ENCODE peak calls at places on chromosomes 1 and 21, in ten cellular contexts. One of them, this sample, is unnamed.

GRCh38 chr1:3676581-3677410 is 24.5 kb downstream of the TP73 start:
- DNase-seq in NB4: peak
- DNase-seq in mucosa of descending colon: no peak
- DNase-seq in GM10248: peak
- DNase-seq in lower lobe of right lung: no peak
- DNase-seq in A549: no peak
- DNase-seq in psoas muscle: no peak
- DNase-seq in activated CD8-positive, alpha-beta T cell treated with anti-CD3 and anti-CD28 coated beads for 36 hours: peak
- DNase-seq in nephron progenitor cell: no peak
- DNase-seq in AG10803: no peak
- DNase-seq in this sample: no peak

GRCh38 chr1:234963180-234963903 is 165.3 kb downstream of the TOMM20 start:
- DNase-seq in GM10248: peak
- DNase-seq in activated CD8-positive, alpha-beta T cell treated with anti-CD3 and anti-CD28 coated beads for 36 hours: peak
- DNase-seq in mucosa of descending colon: peak
- DNase-seq in NB4: peak
- DNase-seq in psoas muscle: peak
- DNase-seq in lower lobe of right lung: peak
- DNase-seq in AG10803: peak
- DNase-seq in A549: peak
- DNase-seq in nephron progenitor cell: no peak
- DNase-seq in this sample: no peak

GRCh38 chr21:26624983-26625519 is 52.0 kb upstream of the CYYR1 start:
- DNase-seq in A549: no peak
- DNase-seq in lower lobe of right lung: no peak
- DNase-seq in activated CD8-positive, alpha-beta T cell treated with anti-CD3 and anti-CD28 coated beads for 36 hours: no peak
- DNase-seq in mucosa of descending colon: no peak
- DNase-seq in psoas muscle: no peak
- DNase-seq in GM10248: no peak
- DNase-seq in NB4: no peak
- DNase-seq in AG10803: no peak
- DNase-seq in nephron progenitor cell: no peak
- DNase-seq in this sample: no peak

GRCh38 chr1:165069829-165070228 is 286.7 kb downstream of the LMX1A start:
- DNase-seq in psoas muscle: no peak
- DNase-seq in GM10248: no peak
- DNase-seq in mucosa of descending colon: no peak
- DNase-seq in NB4: no peak
- DNase-seq in lower lobe of right lung: no peak
- DNase-seq in A549: no peak
- DNase-seq in activated CD8-positive, alpha-beta T cell treated with anti-CD3 and anti-CD28 coated beads for 36 hours: no peak
- DNase-seq in AG10803: no peak
- DNase-seq in nephron progenitor cell: no peak
- DNase-seq in this sample: no peak

GRCh38 chr1:69088556-69088955 is 479.2 kb upstream of the LRRC7 start:
- DNase-seq in lower lobe of right lung: no peak
- DNase-seq in mucosa of descending colon: no peak
- DNase-seq in GM10248: no peak
- DNase-seq in AG10803: no peak
- DNase-seq in activated CD8-positive, alpha-beta T cell treated with anti-CD3 and anti-CD28 coated beads for 36 hours: no peak
- DNase-seq in NB4: no peak
- DNase-seq in nephron progenitor cell: no peak
- DNase-seq in psoas muscle: no peak
- DNase-seq in A549: no peak
- DNase-seq in this sample: no peak

GRCh38 chr1:169466259-169467230 is 19.2 kb downstream of the SLC19A2 start:
- DNase-seq in mucosa of descending colon: no peak
- DNase-seq in nephron progenitor cell: no peak
- DNase-seq in activated CD8-positive, alpha-beta T cell treated with anti-CD3 and anti-CD28 coated beads for 36 hours: peak
- DNase-seq in GM10248: peak
- DNase-seq in A549: peak
- DNase-seq in lower lobe of right lung: no peak
- DNase-seq in NB4: peak
- DNase-seq in psoas muscle: no peak
- DNase-seq in AG10803: peak
- DNase-seq in this sample: no peak

GRCh38 chr1:177032434-177032833 is 132.1 kb downstream of the ASTN1 start:
- DNase-seq in NB4: no peak
- DNase-seq in GM10248: no peak
- DNase-seq in mucosa of descending colon: no peak
- DNase-seq in nephron progenitor cell: no peak
- DNase-seq in AG10803: no peak
- DNase-seq in A549: no peak
- DNase-seq in activated CD8-positive, alpha-beta T cell treated with anti-CD3 and anti-CD28 coated beads for 36 hours: no peak
- DNase-seq in lower lobe of right lung: no peak
- DNase-seq in psoas muscle: no peak
- DNase-seq in this sample: no peak

GRCh38 chr1:101165944-101166343 is 70.9 kb upstream of the S1PR1 start:
- DNase-seq in activated CD8-positive, alpha-beta T cell treated with anti-CD3 and anti-CD28 coated beads for 36 hours: no peak
- DNase-seq in lower lobe of right lung: no peak
- DNase-seq in mucosa of descending colon: no peak
- DNase-seq in NB4: no peak
- DNase-seq in AG10803: no peak
- DNase-seq in psoas muscle: no peak
- DNase-seq in GM10248: no peak
- DNase-seq in A549: no peak
- DNase-seq in nephron progenitor cell: no peak
- DNase-seq in this sample: no peak

GRCh38 chr1:113874017-113874879 is 2.7 kb upstream of the PTPN22 start:
- DNase-seq in psoas muscle: no peak
- DNase-seq in A549: no peak
- DNase-seq in AG10803: peak
- DNase-seq in GM10248: no peak
- DNase-seq in mucosa of descending colon: no peak
- DNase-seq in activated CD8-positive, alpha-beta T cell treated with anti-CD3 and anti-CD28 coated beads for 36 hours: peak
- DNase-seq in lower lobe of right lung: no peak
- DNase-seq in NB4: peak
- DNase-seq in nephron progenitor cell: no peak
- DNase-seq in this sample: no peak

GRCh38 chr1:235295902-235296350 is 32.1 kb downstream of the ARID4B start:
- DNase-seq in GM10248: no peak
- DNase-seq in A549: no peak
- DNase-seq in lower lobe of right lung: no peak
- DNase-seq in psoas muscle: no peak
- DNase-seq in activated CD8-positive, alpha-beta T cell treated with anti-CD3 and anti-CD28 coated beads for 36 hours: no peak
- DNase-seq in mucosa of descending colon: no peak
- DNase-seq in AG10803: no peak
- DNase-seq in nephron progenitor cell: no peak
- DNase-seq in NB4: no peak
- DNase-seq in this sample: no peak

GRCh38 chr1:227124461-227124860 is 184.4 kb downstream of the COQ8A start:
- DNase-seq in AG10803: no peak
- DNase-seq in lower lobe of right lung: no peak
- DNase-seq in activated CD8-positive, alpha-beta T cell treated with anti-CD3 and anti-CD28 coated beads for 36 hours: no peak
- DNase-seq in mucosa of descending colon: no peak
- DNase-seq in psoas muscle: no peak
- DNase-seq in A549: no peak
- DNase-seq in nephron progenitor cell: no peak
- DNase-seq in GM10248: no peak
- DNase-seq in NB4: no peak
- DNase-seq in this sample: no peak

GRCh38 chr1:224689354-224689753 is 73.2 kb downstream of the CNIH3 start:
- DNase-seq in GM10248: no peak
- DNase-seq in lower lobe of right lung: no peak
- DNase-seq in NB4: no peak
- DNase-seq in mucosa of descending colon: no peak
- DNase-seq in activated CD8-positive, alpha-beta T cell treated with anti-CD3 and anti-CD28 coated beads for 36 hours: no peak
- DNase-seq in nephron progenitor cell: no peak
- DNase-seq in A549: no peak
- DNase-seq in AG10803: no peak
- DNase-seq in psoas muscle: no peak
- DNase-seq in this sample: no peak

GRCh38 chr1:202697038-202697437 is 13.2 kb downstream of the SYT2 start:
- DNase-seq in psoas muscle: no peak
- DNase-seq in AG10803: no peak
- DNase-seq in GM10248: no peak
- DNase-seq in activated CD8-positive, alpha-beta T cell treated with anti-CD3 and anti-CD28 coated beads for 36 hours: no peak
- DNase-seq in mucosa of descending colon: peak
- DNase-seq in lower lobe of right lung: no peak
- DNase-seq in nephron progenitor cell: no peak
- DNase-seq in NB4: no peak
- DNase-seq in A549: no peak
- DNase-seq in this sample: no peak

GRCh38 chr1:100428160-100428559 is 75.9 kb downstream of the CDC14A start:
- DNase-seq in A549: no peak
- DNase-seq in psoas muscle: no peak
- DNase-seq in mucosa of descending colon: no peak
- DNase-seq in GM10248: no peak
- DNase-seq in NB4: no peak
- DNase-seq in AG10803: no peak
- DNase-seq in activated CD8-positive, alpha-beta T cell treated with anti-CD3 and anti-CD28 coated beads for 36 hours: peak
- DNase-seq in nephron progenitor cell: no peak
- DNase-seq in lower lobe of right lung: no peak
- DNase-seq in this sample: no peak

GRCh38 chr21:39633770-39634181 is 21.0 kb downstream of the B3GALT5 start:
- DNase-seq in GM10248: no peak
- DNase-seq in mucosa of descending colon: no peak
- DNase-seq in activated CD8-positive, alpha-beta T cell treated with anti-CD3 and anti-CD28 coated beads for 36 hours: no peak
- DNase-seq in AG10803: peak
- DNase-seq in NB4: no peak
- DNase-seq in nephron progenitor cell: no peak
- DNase-seq in lower lobe of right lung: no peak
- DNase-seq in psoas muscle: no peak
- DNase-seq in A549: peak
- DNase-seq in this sample: no peak

GRCh38 chr1:217889401-217889800 is 258.3 kb downstream of the SPATA17 start:
- DNase-seq in lower lobe of right lung: no peak
- DNase-seq in mucosa of descending colon: no peak
- DNase-seq in psoas muscle: no peak
- DNase-seq in activated CD8-positive, alpha-beta T cell treated with anti-CD3 and anti-CD28 coated beads for 36 hours: peak
- DNase-seq in GM10248: no peak
- DNase-seq in AG10803: no peak
- DNase-seq in A549: no peak
- DNase-seq in NB4: peak
- DNase-seq in nephron progenitor cell: peak
- DNase-seq in this sample: peak
- TF ChIP-seq CTCF in lower lobe of right lung: no peak
- TF ChIP-seq CTCF in mucosa of descending colon: no peak
- TF ChIP-seq CTCF in psoas muscle: no peak
- TF ChIP-seq CTCF in activated CD8-positive, alpha-beta T cell treated with anti-CD3 and anti-CD28 coated beads for 36 hours: no peak
- TF ChIP-seq CTCF in GM10248: peak
- TF ChIP-seq CTCF in AG10803: no peak
- TF ChIP-seq CTCF in A549: no peak
- TF ChIP-seq CTCF in NB4: peak
- TF ChIP-seq CTCF in nephron progenitor cell: peak
- TF ChIP-seq CTCF in this sample: peak

DNA sequence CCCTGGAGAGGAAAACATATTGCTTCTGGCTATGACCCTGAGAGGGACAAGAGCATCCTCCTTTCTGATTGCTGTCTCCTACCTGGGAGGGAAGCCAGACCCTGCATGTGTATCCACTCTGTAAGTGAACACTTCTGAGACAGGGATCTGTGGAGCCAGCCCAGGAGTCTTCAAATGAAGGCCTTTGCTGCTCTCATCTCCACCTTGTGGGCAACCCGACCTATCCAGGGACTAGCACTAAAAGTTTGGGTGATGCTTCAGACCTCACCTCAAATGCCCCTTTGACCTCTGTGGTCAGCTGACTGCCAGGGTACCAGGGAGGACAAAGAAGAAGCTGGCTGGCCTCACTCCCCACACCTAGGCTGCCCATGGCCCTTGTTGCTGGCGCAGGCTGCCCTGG is 64.7 kb downstream of the KCND3 start:
- DNase-seq in psoas muscle: no peak
- DNase-seq in lower lobe of right lung: no peak
- DNase-seq in A549: no peak
- DNase-seq in mucosa of descending colon: no peak
- DNase-seq in activated CD8-positive, alpha-beta T cell treated with anti-CD3 and anti-CD28 coated beads for 36 hours: no peak
- DNase-seq in NB4: no peak
- DNase-seq in nephron progenitor cell: no peak
- DNase-seq in AG10803: no peak
- DNase-seq in GM10248: no peak
- DNase-seq in this sample: no peak
- TF ChIP-seq CTCF in psoas muscle: no peak
- TF ChIP-seq CTCF in lower lobe of right lung: no peak
- TF ChIP-seq CTCF in A549: no peak
- TF ChIP-seq CTCF in mucosa of descending colon: no peak
- TF ChIP-seq CTCF in activated CD8-positive, alpha-beta T cell treated with anti-CD3 and anti-CD28 coated beads for 36 hours: no peak
- TF ChIP-seq CTCF in NB4: no peak
- TF ChIP-seq CTCF in nephron progenitor cell: no peak
- TF ChIP-seq CTCF in AG10803: no peak
- TF ChIP-seq CTCF in GM10248: no peak
- TF ChIP-seq CTCF in this sample: no peak

GRCh38 chr1:239997515-239998311 is 94.0 kb upstream of the FMN2 start:
- DNase-seq in psoas muscle: no peak
- DNase-seq in NB4: no peak
- DNase-seq in AG10803: no peak
- DNase-seq in lower lobe of right lung: no peak
- DNase-seq in mucosa of descending colon: peak
- DNase-seq in A549: peak
- DNase-seq in GM10248: no peak
- DNase-seq in nephron progenitor cell: peak
- DNase-seq in activated CD8-positive, alpha-beta T cell treated with anti-CD3 and anti-CD28 coated beads for 36 hours: peak
- DNase-seq in this sample: peak
- TF ChIP-seq CTCF in psoas muscle: no peak
- TF ChIP-seq CTCF in NB4: no peak
- TF ChIP-seq CTCF in AG10803: peak
- TF ChIP-seq CTCF in lower lobe of right lung: no peak
- TF ChIP-seq CTCF in mucosa of descending colon: no peak
- TF ChIP-seq CTCF in A549: peak
- TF ChIP-seq CTCF in GM10248: no peak
- TF ChIP-seq CTCF in nephron progenitor cell: peak
- TF ChIP-seq CTCF in activated CD8-positive, alpha-beta T cell treated with anti-CD3 and anti-CD28 coated beads for 36 hours: peak
- TF ChIP-seq CTCF in this sample: peak

GRCh38 chr1:160836981-160837557 is 25.6 kb downstream of the CD244 start:
- DNase-seq in A549: no peak
- DNase-seq in psoas muscle: no peak
- DNase-seq in nephron progenitor cell: no peak
- DNase-seq in GM10248: no peak
- DNase-seq in NB4: peak
- DNase-seq in AG10803: no peak
- DNase-seq in lower lobe of right lung: no peak
- DNase-seq in activated CD8-positive, alpha-beta T cell treated with anti-CD3 and anti-CD28 coated beads for 36 hours: no peak
- DNase-seq in mucosa of descending colon: no peak
- DNase-seq in this sample: no peak

GRCh38 chr1:160836561-160836960 is 26.1 kb downstream of the CD244 start:
- DNase-seq in nephron progenitor cell: no peak
- DNase-seq in mucosa of descending colon: no peak
- DNase-seq in activated CD8-positive, alpha-beta T cell treated with anti-CD3 and anti-CD28 coated beads for 36 hours: no peak
- DNase-seq in NB4: peak
- DNase-seq in psoas muscle: no peak
- DNase-seq in AG10803: no peak
- DNase-seq in GM10248: no peak
- DNase-seq in A549: no peak
- DNase-seq in lower lobe of right lung: no peak
- DNase-seq in this sample: no peak

GRCh38 chr1:160838876-160839275 is 23.8 kb downstream of the CD244 start:
- DNase-seq in GM10248: no peak
- DNase-seq in lower lobe of right lung: no peak
- DNase-seq in activated CD8-positive, alpha-beta T cell treated with anti-CD3 and anti-CD28 coated beads for 36 hours: peak
- DNase-seq in AG10803: no peak
- DNase-seq in mucosa of descending colon: no peak
- DNase-seq in NB4: no peak
- DNase-seq in nephron progenitor cell: no peak
- DNase-seq in psoas muscle: no peak
- DNase-seq in A549: no peak
- DNase-seq in this sample: no peak

GRCh38 chr1:160834945-160835565 is 27.6 kb downstream of the CD244 start:
- DNase-seq in mucosa of descending colon: no peak
- DNase-seq in GM10248: peak
- DNase-seq in psoas muscle: no peak
- DNase-seq in AG10803: peak
- DNase-seq in activated CD8-positive, alpha-beta T cell treated with anti-CD3 and anti-CD28 coated beads for 36 hours: peak
- DNase-seq in lower lobe of right lung: no peak
- DNase-seq in nephron progenitor cell: peak
- DNase-seq in A549: peak
- DNase-seq in NB4: peak
- DNase-seq in this sample: peak

GRCh38 chr1:160837558-160838205 is 25.0 kb downstream of the CD244 start:
- DNase-seq in activated CD8-positive, alpha-beta T cell treated with anti-CD3 and anti-CD28 coated beads for 36 hours: peak
- DNase-seq in A549: no peak
- DNase-seq in mucosa of descending colon: peak
- DNase-seq in lower lobe of right lung: peak
- DNase-seq in AG10803: peak
- DNase-seq in psoas muscle: peak
- DNase-seq in GM10248: peak
- DNase-seq in nephron progenitor cell: no peak
- DNase-seq in NB4: peak
- DNase-seq in this sample: no peak
- TF ChIP-seq CTCF in activated CD8-positive, alpha-beta T cell treated with anti-CD3 and anti-CD28 coated beads for 36 hours: peak
- TF ChIP-seq CTCF in A549: no peak
- TF ChIP-seq CTCF in mucosa of descending colon: no peak
- TF ChIP-seq CTCF in lower lobe of right lung: peak
- TF ChIP-seq CTCF in AG10803: no peak
- TF ChIP-seq CTCF in psoas muscle: no peak
- TF ChIP-seq CTCF in GM10248: peak
- TF ChIP-seq CTCF in nephron progenitor cell: no peak
- TF ChIP-seq CTCF in NB4: peak
- TF ChIP-seq CTCF in this sample: no peak

This sample was measured in neural crest cell.